ENCODE peak calls at places on chromosome 17, in four cellular contexts. Y is fibroblast of lung, V is SK-N-SH, H is mammary epithelial cell. W is an unnamed sample.
A peak's percentile ranks its signal among the peaks of the same experiment; 100 is the strongest.

GRCh38 chr17:33725675-33726271 is 432.7 kb upstream of the ASIC2 start:
- DNase-seq in Y (peak; percentile 5), V (peak; percentile 70), H (no peak), W (peak; percentile 72)

GRCh38 chr17:63974594-63975192 is 2.0 kb upstream of the SCN4A start:
- DNase-seq in Y (no peak), V (no peak), H (peak; percentile 79), W (peak; percentile 96)

GRCh38 chr17:1967092-1967662 is 58.0 kb downstream of the RTN4RL1 start:
- DNase-seq in Y (no peak), V (no peak), H (no peak), W (no peak)

GRCh38 chr17:39082482-39082881 is 69.0 kb downstream of the PLXDC1 start:
- DNase-seq in Y (peak; percentile 59), V (no peak), H (no peak), W (peak; percentile 85)

GRCh38 chr17:6623941-6624340 is 16.6 kb downstream of the KIAA0753 start:
- DNase-seq in Y (peak; percentile 35), V (no peak), H (no peak), W (no peak)

GRCh38 chr17:48374650-48375230 is 55.3 kb downstream of the SKAP1 start:
- DNase-seq in Y (no peak), V (peak; percentile 24), H (peak; percentile 1), W (no peak)

GRCh38 chr17:28716740-28717577 is 709 bp downstream of the RAB34 start:
- DNase-seq in Y (peak; percentile 36), V (no peak), H (peak; percentile 39), W (peak; percentile 86)

GRCh38 chr17:60386137-60386395 is 5.9 kb downstream of the USP32 start:
- DNase-seq in Y (no peak), V (no peak), H (no peak), W (no peak)

GRCh38 chr17:58082341-58082869 is 814 bp upstream of the DYNLL2 start:
- DNase-seq in Y (no peak), V (no peak), H (no peak), W (no peak)

GRCh38 chr17:77872714-77873517 is 85.6 kb upstream of the TNRC6C start:
- DNase-seq in Y (no peak), V (peak; percentile 82), H (no peak), W (no peak)

DNA sequence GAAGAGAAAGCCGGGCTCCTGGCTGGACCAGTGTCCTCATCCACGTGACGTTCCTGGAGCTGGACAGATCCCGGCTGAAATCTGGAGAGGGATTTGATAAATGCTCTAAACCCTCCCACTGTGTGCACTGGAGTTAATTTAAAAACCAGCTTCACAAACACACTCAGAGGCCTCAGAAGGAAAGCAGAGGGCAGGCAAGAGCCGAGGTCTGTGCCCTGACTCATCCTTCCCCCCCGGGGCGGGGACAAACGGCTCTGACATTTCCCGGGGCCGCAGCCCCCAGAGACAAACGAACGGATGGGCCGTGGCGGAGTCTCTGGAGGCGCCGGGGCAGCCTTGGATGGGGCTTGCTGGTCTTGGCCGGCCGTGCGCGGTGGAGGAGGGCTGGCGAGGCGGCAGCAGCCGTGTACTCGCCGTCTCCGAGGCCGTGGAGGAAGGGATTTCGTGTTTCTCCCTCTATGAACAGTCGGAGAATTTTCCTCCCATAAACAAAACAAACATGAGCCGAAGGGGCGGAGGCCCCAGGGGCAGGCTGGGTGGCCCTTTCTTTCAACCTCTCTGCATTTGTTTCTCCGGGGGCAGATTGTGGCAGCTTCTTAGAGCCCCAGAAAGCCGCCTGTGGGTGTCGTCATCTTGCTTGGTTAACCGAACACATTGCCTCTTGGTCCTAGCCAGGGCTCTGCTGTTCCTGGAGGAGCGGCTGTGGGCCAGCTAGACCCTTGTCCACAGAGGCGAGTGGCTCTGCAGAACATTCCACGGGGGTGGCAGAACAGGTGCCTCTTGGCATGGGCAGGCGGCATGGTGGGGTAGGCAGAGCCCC is 94.3 kb downstream of the NTN1 start:
- DNase-seq in Y (peak; percentile 59), V (peak; percentile 31), H (no peak), W (peak; percentile 91)
- H2AFZ ChIP-seq in Y (peak overlapping the region; percentile 46), V (no peak overlapping the region), H (peak overlapping the region; percentile 45), W (peak overlapping the region; percentile 76)

GRCh38 chr17:32527146-32527545 is 40.4 kb downstream of the CDK5R1 start:
- DNase-seq in Y (no peak), V (no peak), H (no peak), W (no peak)
- H3K4me3 ChIP-seq in Y (no peak overlapping the region), V (no peak overlapping the region), H (no peak overlapping the region), W (no peak overlapping the region)

GRCh38 chr17:71004413-71004812 is 835.1 kb downstream of the KCNJ2 start:
- DNase-seq in Y (no peak), V (no peak), H (no peak), W (no peak)
- H2AFZ ChIP-seq in Y (no peak overlapping the region), V (no peak overlapping the region), H (no peak overlapping the region), W (no peak overlapping the region)

DNA sequence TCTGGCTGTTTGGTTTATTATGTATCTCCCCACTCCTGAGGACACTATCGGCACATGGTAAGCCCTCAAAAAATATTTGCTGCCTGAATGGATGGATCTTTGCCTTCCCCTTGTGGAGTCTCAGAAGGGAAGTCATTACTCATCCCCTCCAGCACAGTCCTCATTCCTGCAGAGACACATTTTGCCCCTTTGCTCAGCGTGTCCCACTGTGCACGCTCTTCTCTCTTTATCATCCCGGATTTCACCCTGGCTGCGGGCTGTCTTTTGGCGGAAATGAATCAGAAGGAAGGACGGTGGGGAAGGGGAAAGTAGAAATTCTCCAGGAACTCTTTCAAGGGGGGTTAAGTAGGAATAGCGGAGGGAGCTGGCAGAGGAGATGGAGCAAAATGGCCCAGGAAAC is 125.2 kb upstream of the CDC42EP4 start:
- DNase-seq in Y (no peak), V (no peak), H (no peak), W (no peak)
- H3K4me3 ChIP-seq in Y (no peak overlapping the region), V (no peak overlapping the region), H (no peak overlapping the region), W (no peak overlapping the region)

GRCh38 chr17:74961657-74962360 is 10.8 kb downstream of the HID1 start:
- DNase-seq in Y (peak; percentile 85), V (peak; percentile 96), H (peak; percentile 71), W (peak; percentile 99)
- H2AFZ ChIP-seq in Y (no peak overlapping the region), V (no peak overlapping the region), H (no peak overlapping the region), W (no peak overlapping the region)